ENCODE peak calls at places on chromosomes 16 and 17, in six cellular contexts. One of them, this sample, is unnamed.

GRCh38 chr16:28308794-28309535 is 16.6 kb downstream of the SBK1 start:
- DNase-seq in cerebellar cortex: no peak
- DNase-seq in AG08395: no peak
- DNase-seq in CD8-positive, alpha-beta T cell: no peak
- DNase-seq in EH: no peak
- DNase-seq in nephron progenitor cell: no peak
- DNase-seq in this sample: no peak

GRCh38 chr16:6616746-6617145 is 715.9 kb upstream of the RBFOX1 start:
- DNase-seq in CD8-positive, alpha-beta T cell: no peak
- DNase-seq in cerebellar cortex: no peak
- DNase-seq in nephron progenitor cell: no peak
- DNase-seq in AG08395: no peak
- DNase-seq in EH: no peak
- DNase-seq in this sample: no peak

GRCh38 chr16:62064173-62064572 is 27.9 kb upstream of the CDH8 start:
- DNase-seq in AG08395: no peak
- DNase-seq in cerebellar cortex: no peak
- DNase-seq in CD8-positive, alpha-beta T cell: no peak
- DNase-seq in EH: no peak
- DNase-seq in nephron progenitor cell: no peak
- DNase-seq in this sample: no peak

GRCh38 chr17:43444223-43445008 is 39.4 kb upstream of the DHX8 start:
- DNase-seq in cerebellar cortex: no peak
- DNase-seq in CD8-positive, alpha-beta T cell: no peak
- DNase-seq in AG08395: no peak
- DNase-seq in EH: peak; percentile 16
- DNase-seq in nephron progenitor cell: no peak
- DNase-seq in this sample: no peak

GRCh38 chr17:49859991-49860953 is 12.4 kb upstream of the TAC4 start:
- DNase-seq in EH: no peak
- DNase-seq in nephron progenitor cell: peak; percentile 34
- DNase-seq in CD8-positive, alpha-beta T cell: no peak
- DNase-seq in cerebellar cortex: no peak
- DNase-seq in AG08395: no peak
- DNase-seq in this sample: no peak

GRCh38 chr17:72725432-72726068 is 366.9 kb downstream of the SLC39A11 start:
- DNase-seq in cerebellar cortex: peak; percentile 79
- DNase-seq in AG08395: peak; percentile 69
- DNase-seq in EH: peak; percentile 63
- DNase-seq in CD8-positive, alpha-beta T cell: peak; percentile 10
- DNase-seq in nephron progenitor cell: peak; percentile 75
- DNase-seq in this sample: peak; percentile 47

GRCh38 chr17:51764387-51764971 is 394.0 kb downstream of the CA10 start:
- DNase-seq in CD8-positive, alpha-beta T cell: peak; percentile 8
- DNase-seq in AG08395: peak; percentile 74
- DNase-seq in cerebellar cortex: peak; percentile 94
- DNase-seq in nephron progenitor cell: peak; percentile 61
- DNase-seq in EH: peak; percentile 57
- DNase-seq in this sample: peak; percentile 68

GRCh38 chr17:67982034-67982640 is 14.1 kb downstream of the C17orf58 start:
- DNase-seq in nephron progenitor cell: no peak
- DNase-seq in EH: peak; percentile 17
- DNase-seq in CD8-positive, alpha-beta T cell: no peak
- DNase-seq in AG08395: no peak
- DNase-seq in cerebellar cortex: no peak
- DNase-seq in this sample: no peak

GRCh38 chr17:82160081-82160480 is 52.6 kb downstream of the CCDC57 start:
- DNase-seq in CD8-positive, alpha-beta T cell: no peak
- DNase-seq in nephron progenitor cell: no peak
- DNase-seq in AG08395: no peak
- DNase-seq in EH: peak; percentile 13
- DNase-seq in cerebellar cortex: no peak
- DNase-seq in this sample: no peak

GRCh38 chr17:42853597-42853967 is 2.6 kb downstream of the AOC3 start:
- DNase-seq in nephron progenitor cell: no peak
- DNase-seq in EH: no peak
- DNase-seq in AG08395: no peak
- DNase-seq in CD8-positive, alpha-beta T cell: no peak
- DNase-seq in cerebellar cortex: no peak
- DNase-seq in this sample: no peak

GRCh38 chr16:9042943-9043680 is 48.3 kb upstream of the HAPSTR1 start:
- DNase-seq in cerebellar cortex: no peak
- DNase-seq in nephron progenitor cell: no peak
- DNase-seq in CD8-positive, alpha-beta T cell: no peak
- DNase-seq in EH: peak; percentile 93
- DNase-seq in AG08395: peak; percentile 80
- DNase-seq in this sample: no peak

GRCh38 chr16:83878838-83879237 is 20.1 kb upstream of the MLYCD start:
- DNase-seq in nephron progenitor cell: no peak
- DNase-seq in CD8-positive, alpha-beta T cell: no peak
- DNase-seq in cerebellar cortex: peak; percentile 54
- DNase-seq in EH: peak; percentile 67
- DNase-seq in AG08395: peak; percentile 69
- DNase-seq in this sample: no peak

GRCh38 chr17:57264776-57265175 is 8.5 kb downstream of the MSI2 start:
- DNase-seq in CD8-positive, alpha-beta T cell: no peak
- DNase-seq in AG08395: no peak
- DNase-seq in cerebellar cortex: no peak
- DNase-seq in EH: no peak
- DNase-seq in nephron progenitor cell: no peak
- DNase-seq in this sample: no peak

GRCh38 chr17:38328620-38329019 is 15.1 kb downstream of the GPR179 start:
- DNase-seq in cerebellar cortex: peak; percentile 85
- DNase-seq in AG08395: no peak
- DNase-seq in nephron progenitor cell: no peak
- DNase-seq in EH: no peak
- DNase-seq in CD8-positive, alpha-beta T cell: no peak
- DNase-seq in this sample: no peak

GRCh38 chr17:28812980-28813377 is 29.6 kb downstream of the FAM222B start:
- DNase-seq in cerebellar cortex: no peak
- DNase-seq in CD8-positive, alpha-beta T cell: no peak
- DNase-seq in EH: no peak
- DNase-seq in AG08395: no peak
- DNase-seq in nephron progenitor cell: no peak
- DNase-seq in this sample: no peak

GRCh38 chr16:8173111-8173644 is 417.1 kb downstream of the TMEM114 start:
- DNase-seq in EH: peak; percentile 16
- DNase-seq in AG08395: peak; percentile 33
- DNase-seq in nephron progenitor cell: peak; percentile 81
- DNase-seq in CD8-positive, alpha-beta T cell: no peak
- DNase-seq in cerebellar cortex: peak; percentile 82
- DNase-seq in this sample: peak; percentile 34

GRCh38 chr16:74252329-74252728 is 44.3 kb upstream of the PSMD7 start:
- DNase-seq in CD8-positive, alpha-beta T cell: no peak
- DNase-seq in nephron progenitor cell: no peak
- DNase-seq in cerebellar cortex: no peak
- DNase-seq in AG08395: no peak
- DNase-seq in EH: no peak
- DNase-seq in this sample: no peak

GRCh38 chr17:74863420-74864296 is 4.0 kb upstream of the GRIN2C start:
- DNase-seq in nephron progenitor cell: no peak
- DNase-seq in AG08395: no peak
- DNase-seq in CD8-positive, alpha-beta T cell: no peak
- DNase-seq in cerebellar cortex: peak; percentile 50
- DNase-seq in EH: peak; percentile 11
- DNase-seq in this sample: no peak